ENCODE peak calls at places on chromosomes 4 and X, in eight cellular contexts. One of them, this sample, is unnamed.

GRCh38 chr4:123418486-123418931 is 21.9 kb downstream of the SPRY1 start:
- DNase-seq in IMR-90: peak; percentile 92
- DNase-seq in GM23248: peak; percentile 90
- DNase-seq in MM.1S: peak; percentile 94
- DNase-seq in mesenchymal stem cell: peak; percentile 77
- DNase-seq in cardiac muscle cell: peak; percentile 50
- DNase-seq in ovary: no peak
- DNase-seq in aorta: no peak
- DNase-seq in this sample: peak; percentile 46

GRCh38 chr4:89834486-89835209 is 2.3 kb downstream of the SNCA start:
- DNase-seq in MM.1S: no peak
- DNase-seq in cardiac muscle cell: no peak
- DNase-seq in aorta: no peak
- DNase-seq in mesenchymal stem cell: no peak
- DNase-seq in GM23248: no peak
- DNase-seq in IMR-90: no peak
- DNase-seq in ovary: no peak
- DNase-seq in this sample: no peak

GRCh38 chr4:133581971-133582619 is 433.0 kb downstream of the PCDH10 start:
- DNase-seq in IMR-90: no peak
- DNase-seq in GM23248: no peak
- DNase-seq in MM.1S: no peak
- DNase-seq in cardiac muscle cell: no peak
- DNase-seq in aorta: no peak
- DNase-seq in mesenchymal stem cell: peak; percentile 20
- DNase-seq in ovary: no peak
- DNase-seq in this sample: no peak

GRCh38 chr4:4356106-4357041 is 30.5 kb upstream of the NSG1 start:
- DNase-seq in MM.1S: no peak
- DNase-seq in mesenchymal stem cell: no peak
- DNase-seq in ovary: peak; percentile 39
- DNase-seq in cardiac muscle cell: no peak
- DNase-seq in IMR-90: no peak
- DNase-seq in GM23248: no peak
- DNase-seq in aorta: peak; percentile 62
- DNase-seq in this sample: no peak

GRCh38 chrX:24259544-24260240 is 54.2 kb downstream of the SUPT20HL2 start:
- DNase-seq in cardiac muscle cell: peak; percentile 81
- DNase-seq in aorta: no peak
- DNase-seq in GM23248: peak; percentile 79
- DNase-seq in IMR-90: peak; percentile 80
- DNase-seq in MM.1S: peak; percentile 32
- DNase-seq in ovary: peak; percentile 49
- DNase-seq in mesenchymal stem cell: peak; percentile 67
- DNase-seq in this sample: peak; percentile 62

GRCh38 chrX:36867143-36867542 is 141.0 kb upstream of the FAM47C start:
- DNase-seq in MM.1S: peak; percentile 32
- DNase-seq in aorta: no peak
- DNase-seq in mesenchymal stem cell: peak; percentile 14
- DNase-seq in cardiac muscle cell: peak; percentile 75
- DNase-seq in ovary: no peak
- DNase-seq in GM23248: peak; percentile 28
- DNase-seq in IMR-90: peak; percentile 9
- DNase-seq in this sample: peak; percentile 21

GRCh38 chr4:7654550-7655266 is 220.0 kb upstream of the PSAPL1 start:
- DNase-seq in MM.1S: no peak
- DNase-seq in ovary: no peak
- DNase-seq in aorta: peak; percentile 77
- DNase-seq in GM23248: no peak
- DNase-seq in cardiac muscle cell: no peak
- DNase-seq in IMR-90: no peak
- DNase-seq in mesenchymal stem cell: peak; percentile 44
- DNase-seq in this sample: no peak

GRCh38 chrX:55008571-55009358 is 8.6 kb downstream of the APEX2 start:
- DNase-seq in cardiac muscle cell: peak; percentile 17
- DNase-seq in ovary: no peak
- DNase-seq in IMR-90: peak; percentile 4
- DNase-seq in MM.1S: no peak
- DNase-seq in GM23248: peak; percentile 21
- DNase-seq in mesenchymal stem cell: peak; percentile 24
- DNase-seq in aorta: no peak
- DNase-seq in this sample: no peak

GRCh38 chr4:79684516-79684915 is 276.5 kb upstream of the GK2 start:
- DNase-seq in IMR-90: no peak
- DNase-seq in mesenchymal stem cell: no peak
- DNase-seq in cardiac muscle cell: no peak
- DNase-seq in GM23248: no peak
- DNase-seq in aorta: no peak
- DNase-seq in MM.1S: no peak
- DNase-seq in ovary: no peak
- DNase-seq in this sample: no peak

GRCh38 chr4:25970691-25971427 is 56.8 kb downstream of the SMIM20 start:
- DNase-seq in ovary: no peak
- DNase-seq in MM.1S: no peak
- DNase-seq in IMR-90: no peak
- DNase-seq in mesenchymal stem cell: peak; percentile 37
- DNase-seq in cardiac muscle cell: no peak
- DNase-seq in GM23248: no peak
- DNase-seq in aorta: no peak
- DNase-seq in this sample: peak; percentile 61

GRCh38 chr4:835148-836002 is 9.4 kb upstream of the CPLX1 start:
- DNase-seq in GM23248: no peak
- DNase-seq in IMR-90: no peak
- DNase-seq in cardiac muscle cell: no peak
- DNase-seq in MM.1S: no peak
- DNase-seq in aorta: peak; percentile 59
- DNase-seq in mesenchymal stem cell: no peak
- DNase-seq in ovary: no peak
- DNase-seq in this sample: peak; percentile 68

GRCh38 chrX:131703646-131704045 is 159.8 kb downstream of the OR13H1 start:
- DNase-seq in aorta: no peak
- DNase-seq in GM23248: no peak
- DNase-seq in IMR-90: no peak
- DNase-seq in ovary: peak; percentile 51
- DNase-seq in cardiac muscle cell: no peak
- DNase-seq in mesenchymal stem cell: no peak
- DNase-seq in MM.1S: no peak
- DNase-seq in this sample: no peak

GRCh38 chr4:8113611-8114343 is 44.8 kb downstream of the ABLIM2 start:
- DNase-seq in IMR-90: no peak
- DNase-seq in mesenchymal stem cell: no peak
- DNase-seq in ovary: no peak
- DNase-seq in aorta: no peak
- DNase-seq in GM23248: no peak
- DNase-seq in cardiac muscle cell: no peak
- DNase-seq in MM.1S: no peak
- DNase-seq in this sample: no peak

GRCh38 chr4:53147179-53147578 is 218.7 kb downstream of the SCFD2 start:
- DNase-seq in MM.1S: no peak
- DNase-seq in cardiac muscle cell: no peak
- DNase-seq in GM23248: no peak
- DNase-seq in mesenchymal stem cell: no peak
- DNase-seq in IMR-90: no peak
- DNase-seq in aorta: no peak
- DNase-seq in ovary: no peak
- DNase-seq in this sample: no peak

DNA sequence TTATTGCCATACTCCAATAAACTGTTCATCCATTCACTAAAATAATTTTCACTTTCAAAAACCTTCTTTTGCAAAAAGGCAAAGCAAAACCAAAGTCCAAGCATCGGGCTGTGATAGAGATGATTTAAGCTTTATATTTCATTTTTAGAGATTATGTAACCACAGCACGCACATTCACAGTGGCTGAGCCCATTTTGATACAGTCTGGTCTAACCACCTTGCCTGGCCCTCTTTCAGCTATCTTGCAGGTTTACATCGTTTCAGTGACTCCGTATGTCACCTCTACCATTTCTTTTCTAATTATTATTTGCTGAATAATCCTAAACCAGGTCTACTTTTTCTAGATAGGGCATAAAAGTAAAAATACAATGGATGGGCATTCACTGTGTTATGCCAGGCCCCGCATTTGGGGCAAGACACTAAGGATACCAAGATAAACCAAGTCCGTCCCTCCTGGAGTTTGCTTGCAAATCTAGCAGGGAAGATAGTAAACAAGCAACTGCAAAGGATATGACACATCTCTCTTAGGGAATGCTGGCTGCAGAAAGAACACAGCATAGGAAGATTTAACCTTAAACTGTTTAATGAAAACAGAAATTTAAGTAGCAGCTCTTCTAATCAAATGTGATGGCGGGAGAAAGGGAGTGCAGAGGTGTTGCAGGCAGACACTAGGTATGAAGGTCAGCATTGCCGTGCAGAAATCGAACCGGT is 1.7 kb downstream of the CASP3 start:
- DNase-seq in ovary: no peak
- DNase-seq in cardiac muscle cell: no peak
- DNase-seq in aorta: no peak
- DNase-seq in IMR-90: peak; percentile 62
- DNase-seq in mesenchymal stem cell: peak; percentile 65
- DNase-seq in MM.1S: peak; percentile 12
- DNase-seq in GM23248: peak; percentile 64
- DNase-seq in this sample: peak; percentile 64
- H3K4me1 ChIP-seq in ovary: peaks cover 4% of the 10 kb centered on the region
- H3K4me1 ChIP-seq in cardiac muscle cell: peaks cover 21% of the 10 kb centered on the region
- H3K4me1 ChIP-seq in aorta: no peaks in the 10 kb centered on the region
- H3K4me1 ChIP-seq in IMR-90: peaks cover 5% of the 10 kb centered on the region
- H3K4me1 ChIP-seq in mesenchymal stem cell: peaks cover 2% of the 10 kb centered on the region
- H3K4me1 ChIP-seq in MM.1S: peaks cover 29% of the 10 kb centered on the region
- H3K4me1 ChIP-seq in GM23248: peaks cover 32% of the 10 kb centered on the region
- H3K4me1 ChIP-seq in this sample: peaks cover 4% of the 10 kb centered on the region

GRCh38 chr4:85779165-85779564 is 304.2 kb downstream of the ARHGAP24 start:
- DNase-seq in mesenchymal stem cell: peak; percentile 77
- DNase-seq in ovary: no peak
- DNase-seq in GM23248: peak; percentile 80
- DNase-seq in IMR-90: peak; percentile 62
- DNase-seq in cardiac muscle cell: no peak
- DNase-seq in MM.1S: no peak
- DNase-seq in aorta: no peak
- DNase-seq in this sample: no peak
- H3K4me1 ChIP-seq in mesenchymal stem cell: no peaks in the 10 kb centered on the region
- H3K4me1 ChIP-seq in ovary: peaks cover 6% of the 10 kb centered on the region
- H3K4me1 ChIP-seq in GM23248: peaks cover 59% of the 10 kb centered on the region
- H3K4me1 ChIP-seq in IMR-90: peaks cover 7% of the 10 kb centered on the region
- H3K4me1 ChIP-seq in cardiac muscle cell: peaks cover 9% of the 10 kb centered on the region
- H3K4me1 ChIP-seq in MM.1S: no peaks in the 10 kb centered on the region
- H3K4me1 ChIP-seq in aorta: no peaks in the 10 kb centered on the region
- H3K4me1 ChIP-seq in this sample: no peaks in the 10 kb centered on the region

GRCh38 chr4:54228563-54229501 is at the start of gene PDGFRA:
- DNase-seq in GM23248: peak; percentile 85
- DNase-seq in ovary: peak; percentile 95
- DNase-seq in IMR-90: peak; percentile 94
- DNase-seq in cardiac muscle cell: peak; percentile 81
- DNase-seq in aorta: peak; percentile 79
- DNase-seq in mesenchymal stem cell: peak; percentile 96
- DNase-seq in MM.1S: no peak
- DNase-seq in this sample: no peak

GRCh38 chr4:54229631-54230478 is 762 bp downstream of the PDGFRA start:
- DNase-seq in MM.1S: no peak
- DNase-seq in aorta: peak; percentile 84
- DNase-seq in ovary: peak; percentile 56
- DNase-seq in IMR-90: peak; percentile 69
- DNase-seq in mesenchymal stem cell: peak; percentile 44
- DNase-seq in GM23248: peak; percentile 79
- DNase-seq in cardiac muscle cell: peak; percentile 65
- DNase-seq in this sample: no peak

GRCh38 chr4:54227261-54228063 is 1.6 kb upstream of the PDGFRA start:
- DNase-seq in MM.1S: no peak
- DNase-seq in IMR-90: peak; percentile 80
- DNase-seq in GM23248: peak; percentile 81
- DNase-seq in ovary: peak; percentile 43
- DNase-seq in aorta: peak; percentile 82
- DNase-seq in mesenchymal stem cell: peak; percentile 88
- DNase-seq in cardiac muscle cell: peak; percentile 74
- DNase-seq in this sample: no peak

GRCh38 chr4:54226399-54227260 is 2.5 kb upstream of the PDGFRA start:
- DNase-seq in MM.1S: no peak
- DNase-seq in aorta: peak; percentile 85
- DNase-seq in IMR-90: peak; percentile 86
- DNase-seq in mesenchymal stem cell: peak; percentile 87
- DNase-seq in GM23248: peak; percentile 83
- DNase-seq in ovary: peak; percentile 85
- DNase-seq in cardiac muscle cell: peak; percentile 52
- DNase-seq in this sample: no peak

GRCh38 chr4:54228064-54228527 is 997 bp upstream of the PDGFRA start:
- DNase-seq in IMR-90: peak; percentile 82
- DNase-seq in MM.1S: peak; percentile 43
- DNase-seq in aorta: peak; percentile 93
- DNase-seq in mesenchymal stem cell: peak; percentile 89
- DNase-seq in ovary: peak; percentile 93
- DNase-seq in cardiac muscle cell: peak; percentile 92
- DNase-seq in GM23248: peak; percentile 91
- DNase-seq in this sample: no peak
- H3K4me1 ChIP-seq in IMR-90: peaks cover 15% of the 10 kb centered on the region
- H3K4me1 ChIP-seq in MM.1S: peaks cover 3% of the 10 kb centered on the region
- H3K4me1 ChIP-seq in aorta: no peaks in the 10 kb centered on the region
- H3K4me1 ChIP-seq in mesenchymal stem cell: peaks cover 50% of the 10 kb centered on the region
- H3K4me1 ChIP-seq in ovary: peaks cover 4% of the 10 kb centered on the region
- H3K4me1 ChIP-seq in cardiac muscle cell: peaks cover 20% of the 10 kb centered on the region
- H3K4me1 ChIP-seq in GM23248: peaks cover 25% of the 10 kb centered on the region
- H3K4me1 ChIP-seq in this sample: no peaks in the 10 kb centered on the region

GRCh38 chr4:105153749-105154148 is 7.1 kb downstream of the TET2 start:
- DNase-seq in aorta: no peak
- DNase-seq in ovary: no peak
- DNase-seq in IMR-90: no peak
- DNase-seq in cardiac muscle cell: no peak
- DNase-seq in GM23248: no peak
- DNase-seq in MM.1S: no peak
- DNase-seq in mesenchymal stem cell: no peak
- DNase-seq in this sample: no peak

GRCh38 chr4:105154576-105154975 is 7.9 kb downstream of the TET2 start:
- DNase-seq in mesenchymal stem cell: no peak
- DNase-seq in GM23248: no peak
- DNase-seq in MM.1S: no peak
- DNase-seq in aorta: no peak
- DNase-seq in cardiac muscle cell: no peak
- DNase-seq in IMR-90: no peak
- DNase-seq in ovary: no peak
- DNase-seq in this sample: no peak

GRCh38 chr4:105162123-105162796 is 15.6 kb downstream of the TET2 start:
- DNase-seq in IMR-90: no peak
- DNase-seq in ovary: no peak
- DNase-seq in aorta: no peak
- DNase-seq in mesenchymal stem cell: no peak
- DNase-seq in GM23248: no peak
- DNase-seq in cardiac muscle cell: peak; percentile 24
- DNase-seq in MM.1S: peak; percentile 58
- DNase-seq in this sample: no peak

GRCh38 chr4:105155426-105155825 is 8.8 kb downstream of the TET2 start:
- DNase-seq in mesenchymal stem cell: no peak
- DNase-seq in cardiac muscle cell: no peak
- DNase-seq in MM.1S: no peak
- DNase-seq in IMR-90: peak; percentile 39
- DNase-seq in ovary: no peak
- DNase-seq in GM23248: no peak
- DNase-seq in aorta: no peak
- DNase-seq in this sample: peak; percentile 5

DNA sequence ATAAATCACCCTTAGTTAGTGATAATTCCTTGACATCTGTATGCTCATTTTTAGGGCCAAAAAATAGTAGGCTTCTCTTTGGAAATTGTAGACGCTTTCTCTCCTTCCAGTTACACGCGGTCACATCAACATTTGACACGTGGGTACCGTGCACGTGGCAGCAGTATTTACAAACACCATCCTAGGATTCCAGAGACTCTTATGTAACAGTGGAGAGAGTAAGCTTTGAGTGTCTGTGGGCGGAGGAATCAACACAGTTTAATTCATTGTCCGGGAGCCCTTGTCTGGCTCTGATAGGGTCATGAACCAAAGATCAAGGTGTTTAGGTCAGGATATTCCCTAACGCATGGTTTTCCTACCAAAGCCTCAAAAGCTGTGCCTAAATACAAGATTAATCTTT is 12.2 kb downstream of the TET2 start:
- DNase-seq in GM23248: no peak
- DNase-seq in mesenchymal stem cell: peak; percentile 69
- DNase-seq in ovary: peak; percentile 54
- DNase-seq in aorta: no peak
- DNase-seq in IMR-90: peak; percentile 56
- DNase-seq in cardiac muscle cell: no peak
- DNase-seq in MM.1S: no peak
- DNase-seq in this sample: no peak
- H3K4me1 ChIP-seq in GM23248: no peaks in the 10 kb centered on the region
- H3K4me1 ChIP-seq in mesenchymal stem cell: peaks cover 4% of the 10 kb centered on the region
- H3K4me1 ChIP-seq in ovary: peaks cover 5% of the 10 kb centered on the region
- H3K4me1 ChIP-seq in aorta: peaks cover 1% of the 10 kb centered on the region
- H3K4me1 ChIP-seq in IMR-90: peaks cover 7% of the 10 kb centered on the region
- H3K4me1 ChIP-seq in cardiac muscle cell: peaks cover 22% of the 10 kb centered on the region
- H3K4me1 ChIP-seq in MM.1S: peaks cover 15% of the 10 kb centered on the region
- H3K4me1 ChIP-seq in this sample: peaks cover 9% of the 10 kb centered on the region